ENCODE peak calls at places on chromosomes 2 and 18, in seven cellular contexts. X, B, T, I, O, M and C are unnamed samples.

GRCh38 chr2:113700186-113700841 is 56.1 kb downstream of the SLC35F5 start:
- DNase-seq in X (no peak), B (no peak), T (peak), I (no peak), O (peak), M (peak), C (no peak)

GRCh38 chr2:150107816-150108215 is 379.7 kb downstream of the RND3 start:
- DNase-seq in X (no peak), B (no peak), T (no peak), I (no peak), O (no peak), M (no peak), C (no peak)

GRCh38 chr18:74473976-74474375 is 16.9 kb upstream of the DIPK1C start:
- DNase-seq in X (no peak), B (no peak), T (no peak), I (no peak), O (no peak), M (no peak), C (no peak)

GRCh38 chr18:11148655-11149440 is 521 bp downstream of the PIEZO2 start:
- DNase-seq in X (no peak), B (no peak), T (peak), I (peak), O (no peak), M (no peak), C (no peak)

GRCh38 chr2:219968685-219969345 is 341.4 kb downstream of the SLC4A3 start:
- DNase-seq in X (no peak), B (no peak), T (no peak), I (no peak), O (no peak), M (no peak), C (no peak)

GRCh38 chr2:8575011-8575750 is 106.7 kb upstream of the ID2 start:
- DNase-seq in X (no peak), B (no peak), T (no peak), I (peak), O (peak), M (peak), C (no peak)

GRCh38 chr2:28633204-28633603 is 118.4 kb upstream of the PPP1CB start:
- DNase-seq in X (no peak), B (no peak), T (no peak), I (no peak), O (no peak), M (no peak), C (no peak)

GRCh38 chr18:59821983-59822382 is 77.8 kb upstream of the PMAIP1 start:
- DNase-seq in X (no peak), B (no peak), T (no peak), I (no peak), O (no peak), M (no peak), C (no peak)

GRCh38 chr2:207182916-207183315 is 17.2 kb upstream of the KLF7 start:
- DNase-seq in X (no peak), B (no peak), T (no peak), I (no peak), O (no peak), M (no peak), C (no peak)

GRCh38 chr2:240236217-240237111 is 96.0 kb upstream of the OTOS start:
- DNase-seq in X (peak), B (no peak), T (peak), I (peak), O (no peak), M (no peak), C (no peak)

GRCh38 chr18:54004828-54005227 is 219.6 kb downstream of the MBD2 start:
- DNase-seq in X (no peak), B (no peak), T (peak), I (no peak), O (no peak), M (no peak), C (no peak)

GRCh38 chr2:237298323-237299118 is 115.4 kb downstream of the COL6A3 start:
- DNase-seq in X (no peak), B (no peak), T (peak), I (no peak), O (no peak), M (no peak), C (no peak)

GRCh38 chr2:15142069-15142689 is 419.0 kb downstream of the NBAS start:
- DNase-seq in X (no peak), B (peak), T (peak), I (no peak), O (peak), M (peak), C (no peak)

GRCh38 chr2:216425008-216425780 is 12.9 kb downstream of the SMARCAL1 start:
- DNase-seq in X (no peak), B (no peak), T (no peak), I (no peak), O (no peak), M (no peak), C (no peak)

GRCh38 chr2:129730979-129731378 is 248.5 kb upstream of the RAB6C start:
- DNase-seq in X (no peak), B (no peak), T (no peak), I (no peak), O (no peak), M (no peak), C (no peak)

GRCh38 chr2:62654423-62654791 is 51.1 kb upstream of the EHBP1 start:
- DNase-seq in X (no peak), B (no peak), T (no peak), I (no peak), O (no peak), M (no peak), C (no peak)

GRCh38 chr2:31983762-31984467 is 26.9 kb downstream of the MEMO1 start:
- DNase-seq in X (no peak), B (no peak), T (no peak), I (no peak), O (no peak), M (no peak), C (no peak)

GRCh38 chr2:112519506-112519905 is 22.8 kb upstream of the POLR1B start:
- DNase-seq in X (no peak), B (no peak), T (no peak), I (no peak), O (no peak), M (no peak), C (no peak)

GRCh38 chr2:61993422-61994024 is 88.0 kb downstream of the COMMD1 start:
- DNase-seq in X (no peak), B (no peak), T (no peak), I (no peak), O (peak), M (no peak), C (no peak)